ENCODE peak calls at places on chromosome 14, in ten cellular contexts. W, N, P, Z, F, S, I, M, T and E are unnamed samples.

GRCh38 chr14:37195327-37195726 is 2.4 kb upstream of the MIPOL1 start:
- DNase-seq in P (no peak), F (no peak), T (no peak), N (no peak), S (no peak), I (no peak), M (no peak), W (no peak), Z (no peak), E (no peak)

GRCh38 chr14:29576997-29577396 is 350.6 kb downstream of the PRKD1 start:
- DNase-seq in S (no peak), W (no peak), Z (no peak), F (no peak), T (no peak), I (no peak), P (no peak), M (no peak), N (no peak), E (no peak)

GRCh38 chr14:79325557-79325956 is 885.7 kb downstream of the DIO2 start:
- DNase-seq in N (no peak), M (no peak), W (no peak), S (no peak), I (no peak), P (no peak), T (no peak), F (no peak), Z (no peak), E (no peak)

GRCh38 chr14:102751088-102751487 is 26.2 kb upstream of the TRAF3 start:
- DNase-seq in F (no peak), M (no peak), I (no peak), Z (no peak), P (no peak), W (no peak), N (no peak), T (no peak), S (no peak), E (no peak)

GRCh38 chr14:68822132-68822651 is 29.3 kb upstream of the ZFP36L1 start:
- DNase-seq in N (peak), S (no peak), F (no peak), I (no peak), T (no peak), Z (no peak), W (no peak), P (no peak), M (no peak), E (no peak)

GRCh38 chr14:98177551-98177950 is 1094.4 kb downstream of the BCL11B start:
- DNase-seq in T (no peak), I (no peak), P (peak), N (peak), S (peak), W (no peak), Z (no peak), M (no peak), F (no peak), E (peak)

GRCh38 chr14:20515846-20516245 is 10.5 kb downstream of the RNASE10 start:
- DNase-seq in T (no peak), Z (no peak), S (no peak), M (no peak), W (no peak), I (no peak), F (no peak), P (no peak), N (no peak), E (no peak)

GRCh38 chr14:36515896-36516718 is 3.9 kb downstream of the NKX2-1 start:
- DNase-seq in M (no peak), P (no peak), W (no peak), I (no peak), Z (no peak), S (no peak), F (no peak), N (no peak), T (peak), E (no peak)

GRCh38 chr14:68282479-68283377 is 463.1 kb downstream of the RAD51B start:
- DNase-seq in F (no peak), S (peak), W (no peak), P (no peak), T (no peak), N (peak), I (peak), Z (no peak), M (no peak), E (peak)

GRCh38 chr14:74574706-74575105 is 37.3 kb downstream of the LTBP2 start:
- DNase-seq in Z (no peak), T (no peak), F (no peak), P (no peak), N (peak), I (no peak), M (no peak), W (no peak), S (no peak), E (no peak)

GRCh38 chr14:51024377-51024776 is 70.5 kb downstream of the TRIM9 start:
- DNase-seq in I (no peak), W (no peak), M (no peak), N (no peak), S (no peak), P (no peak), T (no peak), Z (no peak), F (no peak), E (no peak)

GRCh38 chr14:92199763-92200162 is 78.0 kb downstream of the CPSF2 start:
- DNase-seq in M (no peak), F (no peak), S (no peak), W (no peak), N (no peak), I (no peak), T (peak), P (no peak), Z (no peak), E (no peak)

GRCh38 chr14:90538716-90539495 is 142.1 kb downstream of the CALM1 start:
- DNase-seq in M (no peak), W (no peak), F (no peak), T (no peak), S (no peak), P (no peak), Z (no peak), I (no peak), N (no peak), E (no peak)

GRCh38 chr14:105168496-105168978 is at the start of gene JAG2:
- DNase-seq in W (no peak), Z (peak), I (peak), F (peak), M (peak), P (peak), S (peak), N (peak), T (peak), E (peak)

GRCh38 chr14:68140801-68141200 is 321.2 kb downstream of the RAD51B start:
- DNase-seq in I (no peak), F (peak), W (no peak), M (no peak), N (no peak), Z (no peak), S (no peak), P (no peak), T (no peak), E (no peak)

GRCh38 chr14:101010293-101010692 is 106.8 kb upstream of the RTL1 start:
- DNase-seq in N (no peak), S (no peak), Z (no peak), P (no peak), T (no peak), F (no peak), W (no peak), I (no peak), M (no peak), E (no peak)